ENCODE peak calls at places on chromosomes 5 and 9, in six cellular contexts. Z is heart right ventricle, D is body of pancreas, W is SJSA1, V is tibial artery, J is iPS-NIHi11. G is an unnamed sample.

GRCh38 chr9:76567086-76567485 is 108.1 kb downstream of the GCNT1 start:
- DNase-seq in Z (no peak), D (no peak), W (no peak), V (no peak), J (no peak), G (no peak)

GRCh38 chr5:179914032-179914755 is 6.5 kb upstream of the TBC1D9B start:
- DNase-seq in Z (no peak), J (no peak), W (no peak), D (no peak), V (no peak), G (peak)

GRCh38 chr5:43691893-43692292 is 88.9 kb downstream of the NNT start:
- DNase-seq in Z (no peak), J (no peak), W (no peak), D (no peak), V (no peak), G (no peak)

GRCh38 chr5:137199966-137200365 is 299.2 kb downstream of the SPOCK1 start:
- DNase-seq in D (no peak), J (peak), V (no peak), W (peak), Z (no peak), G (no peak)

GRCh38 chr5:157944077-157944633 is 85.2 kb upstream of the CLINT1 start:
- DNase-seq in V (no peak), J (no peak), Z (no peak), W (no peak), D (no peak), G (no peak)

GRCh38 chr9:35490910-35491465 is 1.1 kb downstream of the RUSC2 start:
- DNase-seq in J (no peak), V (no peak), W (peak), D (no peak), Z (no peak), G (no peak)

GRCh38 chr5:176353533-176353932 is 8.0 kb downstream of the KIAA1191 start:
- DNase-seq in Z (no peak), J (no peak), D (no peak), W (no peak), V (no peak), G (no peak)

GRCh38 chr5:9015250-9015936 is 530.5 kb downstream of the SEMA5A start:
- DNase-seq in D (no peak), W (no peak), V (no peak), J (no peak), Z (no peak), G (no peak)

GRCh38 chr5:159913048-159913447 is 3.2 kb upstream of the ADRA1B start:
- DNase-seq in J (no peak), V (no peak), Z (no peak), W (peak), D (no peak), G (no peak)

GRCh38 chr9:120933310-120934044 is 6.9 kb upstream of the TRAF1 start:
- DNase-seq in D (no peak), Z (no peak), J (no peak), W (no peak), V (no peak), G (no peak)

GRCh38 chr5:14777932-14778788 is 93.4 kb downstream of the ANKH start:
- DNase-seq in W (no peak), Z (no peak), J (no peak), V (no peak), D (no peak), G (no peak)

GRCh38 chr5:133357758-133358157 is 254.6 kb downstream of the FSTL4 start:
- DNase-seq in W (no peak), D (no peak), J (no peak), Z (no peak), V (no peak), G (no peak)

GRCh38 chr9:70131296-70131695 is 87.6 kb downstream of the MAMDC2 start:
- DNase-seq in W (no peak), J (no peak), Z (no peak), V (no peak), D (no peak), G (no peak)

GRCh38 chr5:122816726-122817125 is 28.7 kb upstream of the SNX24 start:
- DNase-seq in V (no peak), Z (no peak), W (no peak), D (no peak), J (peak), G (no peak)

GRCh38 chr5:140145818-140146522 is 20.2 kb downstream of the IGIP start:
- DNase-seq in V (peak), J (peak), Z (peak), W (no peak), D (peak), G (peak)

G was measured in LoVo.